ENCODE peak calls at places on chromosomes 6 and 20, in ten cellular contexts. D, I, O, Z, P, W, J, U, R and H are unnamed samples.

GRCh38 chr6:170151235-170152110 is 139.4 kb downstream of the DLL1 start:
- DNase-seq in D (no peak), Z (no peak), P (no peak), J (peak; percentile 2), O (peak; percentile 50), I (no peak), W (no peak), R (no peak), U (peak; percentile 65), H (no peak)

GRCh38 chr6:10520468-10520867 is 683 bp upstream of the GCNT2 start:
- DNase-seq in Z (no peak), R (no peak), P (no peak), W (no peak), I (no peak), J (no peak), O (no peak), D (no peak), U (no peak), H (no peak)

GRCh38 chr6:162198925-162199324 is 528.6 kb downstream of the PRKN start:
- DNase-seq in I (no peak), P (no peak), D (no peak), U (no peak), J (no peak), Z (no peak), W (no peak), R (no peak), O (no peak), H (no peak)

GRCh38 chr6:84139311-84139710 is 88.1 kb downstream of the CEP162 start:
- DNase-seq in P (no peak), D (no peak), J (no peak), O (no peak), U (no peak), R (no peak), I (no peak), W (no peak), Z (no peak), H (no peak)

GRCh38 chr6:17621003-17621402 is 20.9 kb downstream of the FAM8A1 start:
- DNase-seq in I (no peak), O (no peak), Z (no peak), R (no peak), P (peak; percentile 50), W (no peak), D (peak; percentile 31), U (no peak), J (no peak), H (no peak)

GRCh38 chr20:20225325-20225724 is 142.6 kb upstream of the INSM1 start:
- DNase-seq in O (no peak), D (no peak), Z (no peak), I (no peak), W (no peak), R (no peak), J (no peak), P (no peak), U (no peak), H (no peak)

GRCh38 chr20:64241061-64241460 is 14.5 kb upstream of the PCMTD2 start:
- DNase-seq in D (no peak), U (no peak), J (no peak), Z (no peak), W (no peak), O (peak; percentile 15), P (no peak), R (no peak), I (no peak), H (no peak)

GRCh38 chr6:116556065-116556464 is 2.5 kb downstream of the CALHM4 start:
- DNase-seq in R (no peak), U (no peak), D (no peak), J (no peak), O (no peak), W (no peak), Z (peak; percentile 85), I (peak; percentile 49), P (no peak), H (peak; percentile 84)

GRCh38 chr20:5492941-5493340 is 176.2 kb upstream of the PROKR2 start:
- DNase-seq in J (no peak), P (no peak), O (no peak), I (no peak), W (no peak), R (no peak), U (no peak), Z (no peak), D (no peak), H (no peak)

GRCh38 chr6:53803081-53803860 is 8.5 kb downstream of the LRRC1 start:
- DNase-seq in O (no peak), R (no peak), J (no peak), U (no peak), D (no peak), W (no peak), Z (no peak), I (no peak), P (no peak), H (no peak)

GRCh38 chr6:84033523-84034451 is at the start of gene MRAP2:
- DNase-seq in O (peak; percentile 55), W (no peak), I (no peak), J (peak; percentile 65), R (peak; percentile 7), D (no peak), P (no peak), Z (peak; percentile 16), U (peak; percentile 14), H (no peak)

GRCh38 chr6:166244353-166245045 is 63.7 kb downstream of the PRR18 start:
- DNase-seq in Z (no peak), W (no peak), R (no peak), D (peak; percentile 54), O (no peak), J (no peak), U (no peak), I (no peak), P (peak; percentile 84), H (no peak)

GRCh38 chr6:138577151-138577915 is 78.0 kb upstream of the NHSL1 start:
- DNase-seq in O (no peak), I (no peak), W (no peak), U (no peak), R (no peak), P (no peak), J (no peak), Z (no peak), D (peak; percentile 16), H (no peak)

GRCh38 chr20:57397004-57397692 is 6.0 kb downstream of the RBM38 start:
- DNase-seq in O (peak; percentile 24), U (no peak), I (no peak), Z (no peak), D (no peak), R (no peak), W (no peak), P (peak; percentile 36), J (no peak), H (no peak)

GRCh38 chr6:41637179-41638001 is 878 bp upstream of the MDFI start:
- DNase-seq in O (peak; percentile 48), D (no peak), U (no peak), Z (no peak), P (no peak), I (no peak), R (no peak), W (no peak), J (no peak), H (no peak)
- H3K4me3 ChIP-seq in O (peak overlapping the region; percentile 57), D (no peak overlapping the region), U (peak overlapping the region; percentile 43), Z (no peak overlapping the region), P (no peak overlapping the region), I (peak overlapping the region; percentile 37), R (peak overlapping the region; percentile 39), W (no peak overlapping the region), J (peak overlapping the region; percentile 60), H (no peak overlapping the region)

DNA sequence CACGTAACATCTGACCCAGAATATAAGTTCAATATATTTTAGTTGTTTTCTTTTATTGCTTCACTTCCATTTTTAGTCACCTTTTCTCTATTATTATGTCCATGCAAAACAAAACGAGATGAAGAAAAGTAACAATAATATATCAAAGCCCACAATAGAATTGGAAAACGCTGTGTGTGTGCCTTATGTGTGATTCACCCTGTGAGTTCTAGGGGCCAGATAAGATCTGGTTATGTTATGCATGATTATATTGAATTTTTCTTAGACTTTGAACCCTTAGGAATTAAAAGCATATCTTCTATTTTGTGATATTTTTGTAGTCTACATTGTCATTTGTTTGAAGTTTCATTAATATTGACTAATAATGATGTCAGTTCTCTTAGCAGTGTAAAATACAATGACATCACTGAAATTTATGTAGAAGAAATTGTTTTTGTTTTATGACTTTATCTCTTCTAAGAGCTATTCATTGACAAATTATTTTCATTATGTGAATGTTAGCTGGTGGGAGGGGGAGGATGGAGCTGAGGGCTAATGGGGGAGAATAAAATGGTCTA is 243.6 kb downstream of the TFAP2B start:
- DNase-seq in P (no peak), R (no peak), J (no peak), W (no peak), U (no peak), I (no peak), Z (no peak), O (no peak), D (no peak), H (no peak)
- TF ChIP-seq CTCF in P (no peak), R (no peak), J (no peak), W (no peak), U (no peak), I (no peak), Z (no peak), O (no peak), D (no peak), H (no peak)

DNA sequence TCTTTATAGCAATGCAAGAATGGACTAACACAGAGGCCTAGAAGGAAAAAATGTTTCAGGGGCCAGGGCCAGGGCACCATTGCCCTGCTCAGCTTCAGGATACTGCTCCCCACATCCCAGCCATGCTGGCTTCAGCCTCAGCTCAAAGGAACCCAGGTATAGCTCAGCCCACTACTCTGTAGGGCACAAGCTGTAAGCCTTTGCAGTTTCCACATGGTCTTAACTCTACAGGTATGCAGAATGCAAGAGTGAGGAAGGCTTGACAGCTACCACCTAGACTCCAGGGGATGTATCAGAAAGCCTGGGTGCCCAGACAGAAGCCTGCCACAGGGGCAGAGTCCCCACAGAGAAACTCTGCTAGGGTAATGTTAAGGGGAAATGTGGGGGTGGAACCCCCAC is 10.5 kb upstream of the TTK start:
- DNase-seq in W (no peak), Z (no peak), O (no peak), I (no peak), D (no peak), J (no peak), R (no peak), U (no peak), P (no peak), H (no peak)
- H3K4me3 ChIP-seq in W (no peak overlapping the region), Z (no peak overlapping the region), O (no peak overlapping the region), I (no peak overlapping the region), D (no peak overlapping the region), J (no peak overlapping the region), R (no peak overlapping the region), U (no peak overlapping the region), P (no peak overlapping the region), H (no peak overlapping the region)

GRCh38 chr6:164359441-164359840 is 944.9 kb downstream of the QKI start:
- DNase-seq in O (no peak), Z (no peak), W (no peak), P (no peak), I (no peak), U (no peak), D (no peak), J (no peak), R (no peak), H (no peak)

GRCh38 chr6:164356814-164357213 is 942.3 kb downstream of the QKI start:
- DNase-seq in W (no peak), I (no peak), R (no peak), U (no peak), D (no peak), Z (no peak), J (no peak), P (no peak), O (no peak), H (no peak)

DNA sequence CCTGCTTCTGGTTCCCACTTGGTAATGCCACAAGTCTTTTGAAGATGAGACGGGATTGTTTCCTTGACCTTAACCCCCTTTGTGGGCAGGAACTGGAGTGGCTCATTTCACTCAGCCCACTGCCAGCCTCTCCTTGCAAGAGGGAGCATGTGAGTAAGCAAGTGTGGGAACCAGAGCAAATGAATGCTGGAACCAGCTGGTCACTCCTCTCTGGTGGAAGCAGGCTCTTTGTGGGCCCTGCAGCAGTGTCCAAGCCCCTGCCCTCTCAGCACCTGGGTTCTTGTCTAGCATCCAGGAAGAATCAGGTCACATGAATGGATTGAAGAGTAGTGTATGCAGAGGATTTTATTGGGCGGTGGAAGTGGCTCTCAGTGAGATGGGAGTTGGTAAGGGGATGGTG is 944.5 kb downstream of the QKI start:
- DNase-seq in D (no peak), Z (no peak), J (no peak), O (no peak), P (no peak), W (no peak), R (no peak), I (no peak), U (no peak), H (no peak)
- TF ChIP-seq CTCF in D (no peak), Z (no peak), J (no peak), O (no peak), P (no peak), W (no peak), R (no peak), I (no peak), U (no peak), H (no peak)